ENCODE peak calls at places on chromosomes 5 and 9, in four cellular contexts. P is SK-N-SH, V is K562, W is GM12878. D is an unnamed sample.

GRCh38 chr9:117153021-117153420 is 261.8 kb downstream of the ASTN2 start:
- DNase-seq in W (no peak), P (no peak), V (no peak), D (no peak)

GRCh38 chr9:17229945-17230560 is 95.2 kb downstream of the CNTLN start:
- DNase-seq in V (no peak), P (no peak), W (no peak), D (no peak)

GRCh38 chr5:146440870-146441495 is 6.2 kb upstream of the TCERG1 start:
- DNase-seq in W (no peak), V (no peak), P (no peak), D (no peak)

GRCh38 chr5:9775339-9775738 is 145.2 kb upstream of the TAS2R1 start:
- DNase-seq in P (no peak), V (no peak), W (no peak), D (no peak)

GRCh38 chr5:3650315-3650714 is 54.7 kb downstream of the IRX1 start:
- DNase-seq in W (no peak), P (no peak), V (no peak), D (no peak)

GRCh38 chr5:135438712-135439111 is 8.4 kb downstream of the DCANP1 start:
- DNase-seq in W (no peak), P (no peak), V (no peak), D (no peak)

GRCh38 chr5:6568383-6568782 is 64.5 kb downstream of the NSUN2 start:
- DNase-seq in P (no peak), V (no peak), W (no peak), D (no peak)

GRCh38 chr9:91193658-91194391 is 167.9 kb downstream of the AUH start:
- DNase-seq in V (peak), W (no peak), P (peak), D (peak)

GRCh38 chr5:59542841-59543825 is 350.4 kb downstream of the PDE4D start:
- DNase-seq in V (no peak), P (peak), W (no peak), D (no peak)

GRCh38 chr5:175652741-175653663 is 4.9 kb upstream of the HRH2 start:
- DNase-seq in P (no peak), W (no peak), V (no peak), D (no peak)

GRCh38 chr5:124806026-124806856 is 59.8 kb upstream of the ZNF608 start:
- DNase-seq in V (peak), P (peak), W (no peak), D (peak)

GRCh38 chr5:151555760-151556576 is 35.2 kb downstream of the FAT2 start:
- DNase-seq in V (peak), P (no peak), W (no peak), D (no peak)

GRCh38 chr5:177992466-177992865 is 3.6 kb downstream of the PROP1 start:
- DNase-seq in V (no peak), P (no peak), W (no peak), D (no peak)

GRCh38 chr5:80255425-80255751 is 460 bp downstream of the SERINC5 start:
- DNase-seq in P (no peak), W (no peak), V (peak), D (no peak)

GRCh38 chr9:19026375-19026774 is 6.6 kb downstream of the SAXO1 start:
- DNase-seq in P (no peak), W (no peak), V (no peak), D (no peak)

GRCh38 chr5:135511858-135512257 is 23.9 kb downstream of the NEUROG1 start:
- DNase-seq in P (no peak), W (no peak), V (no peak), D (no peak)

GRCh38 chr5:141848771-141849370 is 29.3 kb downstream of the PCDH1 start:
- DNase-seq in V (peak), W (no peak), P (no peak), D (peak)

GRCh38 chr5:52948418-52949076 is 40.6 kb upstream of the ITGA2 start:
- DNase-seq in P (peak), W (peak), V (peak), D (no peak)

GRCh38 chr9:124216474-124217176 is 41.1 kb upstream of the NEK6 start:
- DNase-seq in W (peak), P (no peak), V (no peak), D (no peak)

GRCh38 chr9:89597711-89598707 is 6.8 kb upstream of the GADD45G start:
- DNase-seq in W (no peak), P (peak), V (peak), D (no peak)

GRCh38 chr9:118929317-118929716 is 439.9 kb downstream of the BRINP1 start:
- DNase-seq in V (no peak), P (no peak), W (no peak), D (no peak)

GRCh38 chr9:93650448-93650847 is 74.1 kb downstream of the PHF2 start:
- DNase-seq in V (no peak), W (no peak), P (no peak), D (no peak)

GRCh38 chr5:6159864-6160199 is 218.5 kb downstream of the MED10 start:
- DNase-seq in W (no peak), V (no peak), P (no peak), D (no peak)

GRCh38 chr9:23677446-23677845 is 148.6 kb downstream of the ELAVL2 start:
- DNase-seq in W (no peak), V (no peak), P (no peak), D (no peak)

GRCh38 chr9:86470326-86470725 is 116.1 kb upstream of the TUT7 start:
- DNase-seq in P (no peak), W (no peak), V (no peak), D (no peak)

GRCh38 chr5:142830241-142831018 is 60.3 kb downstream of the ARHGAP26 start:
- DNase-seq in W (no peak), P (no peak), V (no peak), D (no peak)

GRCh38 chr9:132443951-132444615 is 34.1 kb downstream of the CFAP77 start:
- DNase-seq in P (peak), V (no peak), W (no peak), D (no peak)

GRCh38 chr9:132451276-132451675 is 41.3 kb downstream of the CFAP77 start:
- DNase-seq in V (no peak), W (no peak), P (no peak), D (no peak)

GRCh38 chr9:132446887-132447286 is 36.9 kb downstream of the CFAP77 start:
- DNase-seq in P (no peak), V (no peak), W (no peak), D (no peak)

GRCh38 chr9:132447346-132447745 is 37.3 kb downstream of the CFAP77 start:
- DNase-seq in P (peak), W (no peak), V (peak), D (peak)
- TF ChIP-seq GABPA in P (no peak), W (no peak), V (no peak), D (peak)

DNA sequence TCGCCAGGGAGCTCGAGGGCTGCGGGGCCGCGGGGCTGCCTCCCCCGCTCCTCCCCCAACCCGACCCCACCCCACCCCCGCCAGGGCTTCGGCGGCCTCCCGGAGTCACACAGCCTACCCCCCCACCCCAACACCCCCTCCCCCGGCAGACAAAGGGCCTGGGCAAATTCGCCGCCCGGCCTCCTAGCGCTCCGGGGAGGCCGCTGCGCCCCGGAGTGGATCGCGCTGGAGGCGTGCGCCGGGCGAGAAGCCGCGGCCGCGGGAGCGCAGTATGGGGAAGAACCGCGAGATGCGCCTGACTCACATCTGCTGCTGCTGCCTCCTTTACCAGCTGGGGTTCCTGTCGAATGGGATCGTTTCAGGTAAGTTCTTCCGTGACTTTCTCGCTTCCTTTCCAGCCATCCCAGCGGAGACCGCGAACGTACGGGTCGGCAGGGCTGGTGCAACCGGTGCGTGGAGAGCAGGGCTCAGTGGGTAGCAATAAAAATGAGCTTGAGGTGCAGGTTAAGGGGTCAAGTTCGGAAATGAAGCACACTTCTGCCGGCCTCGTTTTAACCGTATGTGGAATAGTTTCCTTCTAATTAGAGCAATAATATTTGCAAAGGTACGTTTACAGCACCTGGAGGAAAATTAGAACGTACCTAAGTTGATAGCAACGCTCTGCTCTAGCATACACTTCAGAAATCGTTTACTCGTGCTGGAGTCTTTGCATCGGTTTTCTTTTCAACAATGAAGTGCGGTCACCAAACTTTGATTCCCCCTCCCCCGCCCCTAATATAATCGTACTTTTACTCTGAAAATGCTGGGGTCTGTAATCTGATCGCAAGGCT is at the start of gene ADAMTS19:
- DNase-seq in P (peak), V (no peak), W (no peak), D (no peak)
- TF ChIP-seq NRF1 in P (no peak), V (no peak), W (no peak), D (no peak)

DNA sequence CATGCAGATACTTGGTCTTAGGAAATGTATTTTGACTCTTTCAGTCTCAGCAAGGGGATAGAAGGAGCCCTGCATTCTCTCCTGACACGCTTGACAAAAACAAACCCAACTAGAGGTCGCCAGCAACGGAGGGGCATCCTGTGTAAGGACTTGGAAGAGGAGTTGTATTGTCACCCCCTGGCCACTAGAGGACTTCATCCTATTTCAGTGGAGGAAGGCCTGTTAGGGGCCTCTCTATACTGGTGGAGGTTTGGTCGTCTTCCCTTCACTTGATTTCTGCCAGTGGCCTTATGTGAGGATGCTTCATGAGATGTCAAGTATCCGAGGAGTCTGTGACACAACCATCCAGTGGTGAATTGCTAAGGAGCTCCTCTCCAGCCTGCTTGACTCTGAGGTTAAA is 122.8 kb upstream of the STC2 start:
- DNase-seq in W (no peak), P (peak), V (peak), D (peak)
- TF ChIP-seq GABPA in W (no peak), P (no peak), V (no peak), D (no peak)

GRCh38 chr5:112419050-112419595 is at the start of gene EPB41L4A:
- DNase-seq in P (peak), V (no peak), W (no peak), D (no peak)
- TF ChIP-seq NRF1 in P (no peak), V (no peak), W (no peak), D (no peak)